ENCODE peak calls at places on chromosomes 16 and 17, in four cellular contexts. T, Y, F and U are unnamed samples.

GRCh38 chr17:6454495-6455320 is 10.5 kb downstream of the PIMREG start:
- DNase-seq in T (no peak), Y (no peak), F (no peak), U (no peak)

GRCh38 chr16:55051571-55051970 is 120.9 kb downstream of the IRX5 start:
- DNase-seq in T (no peak), Y (no peak), F (no peak), U (no peak)

GRCh38 chr16:75262104-75262799 is 10.8 kb upstream of the BCAR1 start:
- DNase-seq in T (no peak), Y (no peak), F (no peak), U (peak)

GRCh38 chr17:83176956-83177583 is 97.7 kb downstream of the METRNL start:
- DNase-seq in T (no peak), Y (no peak), F (no peak), U (no peak)

GRCh38 chr16:57194512-57194911 is 8.4 kb downstream of the RSPRY1 start:
- DNase-seq in T (no peak), Y (peak), F (no peak), U (peak)

GRCh38 chr16:85851034-85851780 is 47.8 kb upstream of the IRF8 start:
- DNase-seq in T (no peak), Y (no peak), F (no peak), U (no peak)

GRCh38 chr16:86455116-86455515 is 55.2 kb upstream of the FOXF1 start:
- DNase-seq in T (no peak), Y (no peak), F (no peak), U (no peak)

GRCh38 chr16:11242658-11243057 is 13.3 kb downstream of the SOCS1 start:
- DNase-seq in T (no peak), Y (no peak), F (no peak), U (no peak)

GRCh38 chr16:74073471-74073870 is 223.1 kb upstream of the PSMD7 start:
- DNase-seq in T (no peak), Y (no peak), F (no peak), U (no peak)

GRCh38 chr17:76586741-76587487 is 1.3 kb upstream of the ST6GALNAC2 start:
- DNase-seq in T (no peak), Y (no peak), F (no peak), U (no peak)

GRCh38 chr17:17605747-17606083 is 14.2 kb upstream of the PEMT start:
- DNase-seq in T (no peak), Y (no peak), F (no peak), U (no peak)